ENCODE peak calls at places on chromosomes 5 and 9, in four cellular contexts. S is astrocyte, K is A549, V is transverse colon. F is an unnamed sample. For H3K9me3 and H3K4me1, the result is how much of the 10 kb centered on the place peaks cover.

GRCh38 chr5:149271717-149272558 is at the start of gene AFAP1L1:
- DNase-seq in S (peak), K (peak), V (peak), F (peak)

GRCh38 chr9:101269596-101270324 is 115.0 kb downstream of the BAAT start:
- DNase-seq in S (no peak), K (no peak), V (no peak), F (no peak)

GRCh38 chr5:159855476-159856157 is 60.7 kb upstream of the ADRA1B start:
- DNase-seq in S (peak), K (no peak), V (no peak), F (no peak)

GRCh38 chr9:77977210-77977611 is 54.4 kb downstream of the GNAQ start:
- DNase-seq in S (peak), K (peak), V (peak), F (peak)

GRCh38 chr9:133689151-133689763 is 48.9 kb downstream of the SARDH start:
- DNase-seq in S (no peak), K (no peak), V (no peak), F (no peak)

GRCh38 chr5:72057816-72058215 is 49.5 kb upstream of the MAP1B start:
- DNase-seq in S (no peak), K (no peak), V (no peak), F (no peak)

GRCh38 chr9:8287501-8287900 is 487.9 kb upstream of the DMAC1 start:
- DNase-seq in S (no peak), K (no peak), V (no peak), F (no peak)

GRCh38 chr5:148697821-148698196 is 43.5 kb upstream of the HTR4 start:
- DNase-seq in S (no peak), K (no peak), V (no peak), F (no peak)

GRCh38 chr9:37943329-37944265 is 39.7 kb upstream of the SLC25A51 start:
- DNase-seq in S (peak), K (no peak), V (no peak), F (peak)

GRCh38 chr5:149837680-149838269 is 106.8 kb downstream of the PDE6A start:
- DNase-seq in S (peak), K (peak), V (peak), F (peak)

DNA sequence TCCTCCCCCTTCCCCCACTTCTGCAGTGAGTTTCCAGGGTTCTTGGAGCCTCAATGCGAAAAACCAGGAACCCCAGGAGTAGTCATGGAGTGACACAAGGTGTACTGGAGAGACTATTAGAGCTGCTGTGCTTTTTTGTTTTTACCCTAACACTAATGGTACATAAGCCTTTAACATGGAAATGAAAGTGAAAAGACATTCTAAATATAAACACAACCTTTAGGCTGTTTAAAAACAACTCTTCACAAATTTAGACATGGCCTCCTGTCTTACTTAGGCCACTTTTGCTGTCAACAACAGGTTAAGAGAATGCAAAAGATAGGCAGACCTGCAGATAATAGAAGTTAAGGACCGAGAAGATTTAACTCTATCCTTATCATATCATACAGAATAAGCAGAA is 232.2 kb downstream of the DENND1A start:
- DNase-seq in S (no peak), K (no peak), V (no peak), F (no peak)
- H3K9me3 ChIP-seq in S (under half), K (under half), V (under half), F (under half)

GRCh38 chr5:2205596-2205995 is 322.9 kb upstream of the IRX4 start:
- DNase-seq in S (no peak), K (no peak), V (no peak), F (no peak)

GRCh38 chr5:2207109-2207399 is 324.3 kb upstream of the IRX4 start:
- DNase-seq in S (no peak), K (no peak), V (no peak), F (no peak)

GRCh38 chr5:2206244-2207108 is 323.8 kb upstream of the IRX4 start:
- DNase-seq in S (no peak), K (no peak), V (no peak), F (peak)

GRCh38 chr5:2207416-2207950 is 324.8 kb upstream of the IRX4 start:
- DNase-seq in S (no peak), K (no peak), V (no peak), F (no peak)

DNA sequence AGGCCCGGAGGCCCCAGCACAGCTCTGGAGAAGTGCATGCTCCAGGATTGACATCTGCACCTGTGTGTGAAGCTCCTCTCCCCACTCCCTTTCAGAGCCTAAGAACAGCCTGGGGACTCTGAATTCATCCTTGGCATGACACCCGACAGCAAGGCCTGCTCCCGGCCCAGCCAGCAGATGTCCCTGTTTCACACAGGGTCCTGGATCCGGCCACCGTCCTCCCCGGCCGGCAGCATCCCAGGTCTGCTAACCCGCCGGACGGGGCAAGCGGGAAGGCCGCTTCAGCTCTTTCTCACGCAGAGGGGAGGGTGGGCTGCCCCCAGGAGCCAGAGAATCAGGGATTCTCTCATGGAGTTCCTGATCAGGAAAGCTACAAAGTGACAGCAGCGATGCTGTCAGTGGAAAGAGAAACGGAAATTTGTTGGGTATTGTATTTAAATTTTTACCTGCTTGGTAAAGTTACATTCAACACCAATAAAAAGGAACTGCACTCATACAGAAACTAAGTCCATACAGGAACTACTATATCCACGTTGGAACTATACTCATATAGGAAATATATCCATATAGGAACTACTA is 325.3 kb upstream of the IRX4 start:
- DNase-seq in S (no peak), K (peak), V (no peak), F (no peak)
- TF ChIP-seq CTCF in S (no peak), K (peak), V (no peak), F (no peak)

GRCh38 chr5:83374547-83374946 is 97.0 kb upstream of the VCAN start:
- DNase-seq in S (peak), K (no peak), V (no peak), F (peak)
- H3K4me1 ChIP-seq in S (under half), K (under half), V (under half), F (under half)

GRCh38 chr5:8829322-8830029 is 716.4 kb downstream of the SEMA5A start:
- DNase-seq in S (peak), K (peak), V (no peak), F (peak)

GRCh38 chr5:8825161-8825757 is 720.6 kb downstream of the SEMA5A start:
- DNase-seq in S (no peak), K (no peak), V (no peak), F (no peak)

GRCh38 chr5:8828596-8829321 is 717.1 kb downstream of the SEMA5A start:
- DNase-seq in S (peak), K (no peak), V (no peak), F (peak)

GRCh38 chr5:8827701-8828100 is 718.2 kb downstream of the SEMA5A start:
- DNase-seq in S (peak), K (no peak), V (no peak), F (peak)

DNA sequence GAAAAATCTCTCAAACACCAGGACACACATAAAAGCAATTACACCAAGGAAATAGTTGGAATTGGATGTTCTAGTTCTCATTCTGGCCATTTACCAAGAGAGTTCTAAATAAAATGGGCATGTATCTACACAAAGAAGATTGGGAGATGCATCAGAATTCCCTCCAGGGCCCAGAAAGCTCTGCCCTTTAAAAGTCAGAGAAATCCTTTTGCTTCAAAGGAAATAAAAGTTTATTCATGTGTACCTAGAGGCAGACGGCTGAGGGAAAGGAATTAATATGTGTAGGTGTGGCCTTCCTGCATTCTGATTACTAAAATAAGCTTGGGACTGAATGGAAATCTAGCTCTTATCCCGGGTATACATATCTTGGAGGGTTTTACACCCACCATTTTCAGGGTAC is 719.4 kb downstream of the SEMA5A start:
- DNase-seq in S (no peak), K (no peak), V (no peak), F (no peak)
- H3K9me3 ChIP-seq in S (under half), K (under half), V (under half), F (under half)

DNA sequence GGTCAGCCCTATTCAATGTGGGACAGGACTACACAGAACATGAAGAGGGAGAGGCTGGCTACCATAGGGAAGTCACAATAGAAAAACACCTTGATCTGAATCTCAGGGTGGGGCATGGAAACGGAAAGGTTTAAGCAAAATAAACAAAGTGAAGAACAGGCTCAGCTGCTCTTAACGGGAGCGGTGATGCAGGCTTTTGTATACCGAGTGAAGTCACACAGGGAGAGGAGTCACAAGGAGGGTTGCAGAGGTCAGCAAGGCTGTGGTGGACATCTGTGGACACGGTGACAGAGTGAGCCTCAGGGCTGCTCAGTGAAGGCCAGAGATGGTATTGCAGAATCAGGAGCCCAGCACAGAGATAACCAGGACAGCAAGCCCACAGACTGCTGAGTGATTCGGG is 30.6 kb upstream of the SEMA4D start:
- DNase-seq in S (no peak), K (no peak), V (no peak), F (no peak)
- TF ChIP-seq CTCF in S (no peak), K (no peak), V (no peak), F (no peak)

DNA sequence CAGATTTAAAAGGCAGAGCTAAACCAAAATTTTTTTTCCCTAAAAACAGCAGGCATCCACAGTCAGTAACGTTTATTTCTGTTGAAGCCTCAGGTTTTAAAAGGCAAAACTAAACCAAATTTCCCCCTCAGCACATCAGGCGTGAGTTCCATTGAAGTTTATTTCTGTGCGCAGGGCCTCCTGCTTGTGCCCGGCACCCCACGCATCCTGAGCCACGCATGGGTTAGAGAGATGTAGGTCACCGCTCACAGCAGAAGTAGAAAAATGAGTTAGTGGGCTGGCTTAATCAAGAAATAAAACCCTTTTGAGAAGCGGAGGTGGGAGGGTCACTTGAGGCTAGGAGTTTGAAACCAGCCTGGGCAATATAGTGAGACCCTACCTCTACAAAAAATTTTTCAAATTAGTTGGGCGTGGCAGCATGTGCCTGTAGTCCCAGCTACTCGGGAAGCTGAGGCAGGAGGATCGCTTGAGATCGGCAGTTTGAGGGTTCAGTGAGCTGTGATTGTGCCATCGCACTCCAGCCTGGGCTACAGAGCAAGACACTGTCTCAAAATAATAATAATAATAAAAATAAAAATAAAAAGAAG is 75.6 kb upstream of the SPIN1 start:
- DNase-seq in S (no peak), K (no peak), V (no peak), F (no peak)
- H3K4me1 ChIP-seq in S (under half), K (under half), V (under half), F (under half)

DNA sequence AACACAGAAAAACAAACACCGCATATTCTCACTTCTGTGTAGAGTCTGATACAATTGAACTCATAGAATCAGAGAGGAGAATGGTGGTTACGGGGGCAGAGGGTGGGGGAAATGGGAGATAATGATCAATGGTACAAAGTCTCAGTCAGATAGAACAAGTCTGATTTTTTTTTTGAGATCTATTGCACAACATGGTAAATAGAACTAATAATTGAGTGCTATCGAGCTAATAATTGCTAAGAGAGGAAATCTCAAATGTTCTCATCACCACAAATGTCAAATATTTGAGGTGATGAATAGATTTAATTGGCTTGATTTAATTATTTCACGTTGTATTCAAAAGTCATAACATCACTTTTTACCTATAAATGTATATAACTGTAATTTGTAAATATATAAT is 121.0 kb upstream of the SPIN1 start:
- DNase-seq in S (no peak), K (no peak), V (no peak), F (no peak)
- H3K9me3 ChIP-seq in S (under half), K (under half), V (under half), F (under half)

DNA sequence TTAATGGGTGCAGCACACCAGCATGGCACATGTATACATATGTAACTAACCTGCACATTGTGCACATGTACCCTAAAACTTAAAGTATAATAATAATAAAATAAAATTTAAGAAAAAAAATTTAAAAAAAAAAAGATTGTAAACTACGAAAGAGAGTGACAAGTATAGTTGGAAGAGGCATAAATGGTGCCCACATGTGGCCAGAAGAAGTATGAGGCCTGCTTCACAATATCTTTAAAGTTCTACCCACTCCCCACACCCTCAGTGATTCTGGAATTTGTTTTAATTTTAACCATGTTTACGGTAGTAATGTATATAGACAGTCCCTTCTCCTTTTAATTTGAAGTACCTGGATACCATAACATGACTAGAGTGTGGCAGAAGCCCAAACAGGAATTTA is 172.7 kb downstream of the CHSY3 start:
- DNase-seq in S (no peak), K (no peak), V (no peak), F (no peak)
- TF ChIP-seq CTCF in S (no peak), K (no peak), V (no peak), F (peak)

GRCh38 chr5:177300971-177301370 is 2.5 kb downstream of the RAB24 start:
- DNase-seq in S (no peak), K (no peak), V (no peak), F (no peak)
- H3K4me1 ChIP-seq in S (under half), K (under half), V (half or more), F (under half)

F was measured in cardiac muscle cell.